ENCODE peak calls at places on chromosomes 3 and 15, in four cellular contexts. S is sigmoid colon, C is upper lobe of left lung, J is K562. N is an unnamed sample.

GRCh38 chr3:157094751-157095480 is 65.0 kb downstream of the CCNL1 start:
- DNase-seq in S (no peak), C (no peak), J (no peak), N (no peak)

GRCh38 chr3:124964432-124964831 is 29.9 kb upstream of the MUC13 start:
- DNase-seq in S (no peak), C (no peak), J (no peak), N (no peak)

GRCh38 chr3:184389384-184389783 is 9.5 kb downstream of the CHRD start:
- DNase-seq in S (no peak), C (no peak), J (no peak), N (no peak)

GRCh38 chr3:1531981-1532380 is 439.2 kb downstream of the CNTN6 start:
- DNase-seq in S (no peak), C (no peak), J (no peak), N (no peak)

GRCh38 chr3:9833078-9833477 is 10.7 kb downstream of the RPUSD3 start:
- DNase-seq in S (no peak), C (no peak), J (no peak), N (no peak)

GRCh38 chr3:171954644-171955365 is 84.6 kb upstream of the FNDC3B start:
- DNase-seq in S (no peak), C (no peak), J (no peak), N (no peak)

GRCh38 chr3:126293370-126294082 is 63.7 kb downstream of the KLF15 start:
- DNase-seq in S (peak; percentile 60), C (peak; percentile 90), J (no peak), N (no peak)

GRCh38 chr3:156721687-156722086 is 47.3 kb downstream of the TIPARP start:
- DNase-seq in S (no peak), C (no peak), J (no peak), N (no peak)

GRCh38 chr3:125207949-125208568 is 4.5 kb downstream of the SLC12A8 start:
- DNase-seq in S (no peak), C (no peak), J (no peak), N (no peak)

GRCh38 chr15:68518785-68519430 is 59.9 kb upstream of the CORO2B start:
- DNase-seq in S (no peak), C (no peak), J (no peak), N (peak; percentile 34)

GRCh38 chr3:108119398-108120109 is 28.7 kb upstream of the CD47 start:
- DNase-seq in S (no peak), C (no peak), J (no peak), N (no peak)

GRCh38 chr15:37046876-37047614 is 53.3 kb downstream of the MEIS2 start:
- DNase-seq in S (no peak), C (no peak), J (no peak), N (no peak)

GRCh38 chr3:49641921-49642707 is 32.0 kb upstream of the APEH start:
- DNase-seq in S (no peak), C (no peak), J (no peak), N (peak; percentile 63)

GRCh38 chr3:124202754-124203153 is 210.8 kb upstream of the ROPN1 start:
- DNase-seq in S (peak; percentile 82), C (no peak), J (no peak), N (no peak)

GRCh38 chr3:71360694-71361093 is 222.8 kb downstream of the FOXP1 start:
- DNase-seq in S (no peak), C (no peak), J (no peak), N (no peak)

GRCh38 chr15:99683000-99683670 is 50.1 kb downstream of the LYSMD4 start:
- DNase-seq in S (no peak), C (no peak), J (no peak), N (no peak)

GRCh38 chr3:189324538-189325138 is 152.9 kb downstream of the TPRG1 start:
- DNase-seq in S (no peak), C (peak; percentile 81), J (no peak), N (peak; percentile 80)

GRCh38 chr15:89917442-89918085 is 4.8 kb upstream of the ARPIN start:
- DNase-seq in S (no peak), C (peak; percentile 59), J (no peak), N (no peak)
- TF ChIP-seq POLR2AphosphoS5 in S (no peak), C (no peak), J (no peak), N (no peak)

GRCh38 chr3:16500911-16501310 is 12.6 kb downstream of the RFTN1 start:
- DNase-seq in S (no peak), C (no peak), J (no peak), N (no peak)
- TF ChIP-seq POLR2AphosphoS5 in S (no peak), C (no peak), J (no peak), N (no peak)

DNA sequence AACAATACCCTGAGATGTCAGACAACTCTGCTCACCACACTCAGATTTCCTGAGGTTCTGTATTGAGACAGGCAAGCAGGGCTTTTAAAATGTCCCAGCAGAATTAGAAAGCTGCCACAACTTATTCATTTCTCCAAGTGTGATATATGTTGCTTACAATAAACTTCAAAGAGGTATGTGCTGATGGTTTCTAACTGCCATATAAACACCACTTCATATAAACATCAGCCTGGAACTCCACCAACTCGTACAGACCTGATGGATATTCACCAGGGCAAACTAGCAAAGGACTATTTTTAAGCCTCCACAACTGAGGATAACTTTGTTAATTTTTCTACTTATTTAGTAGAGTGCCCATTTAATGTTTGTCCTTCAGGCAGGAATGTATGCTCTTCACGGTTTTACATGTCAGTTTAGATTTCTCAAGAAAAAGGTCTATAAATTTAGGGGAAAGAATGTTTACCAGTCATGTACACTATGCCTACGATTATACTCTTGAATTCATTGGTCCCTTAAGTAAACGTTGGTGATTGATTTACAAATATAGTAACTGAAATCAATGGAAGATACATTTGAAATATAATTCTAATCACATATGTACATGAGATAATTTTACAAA is 109.6 kb upstream of the ABI3BP start:
- DNase-seq in S (no peak), C (no peak), J (no peak), N (no peak)
- TF ChIP-seq POLR2AphosphoS5 in S (peak; percentile 95), C (no peak), J (no peak), N (no peak)

GRCh38 chr3:61927332-61927731 is 366.0 kb downstream of the PTPRG start:
- DNase-seq in S (peak; percentile 93), C (no peak), J (no peak), N (no peak)
- TF ChIP-seq POLR2AphosphoS5 in S (peak; percentile 61), C (no peak), J (no peak), N (no peak)

DNA sequence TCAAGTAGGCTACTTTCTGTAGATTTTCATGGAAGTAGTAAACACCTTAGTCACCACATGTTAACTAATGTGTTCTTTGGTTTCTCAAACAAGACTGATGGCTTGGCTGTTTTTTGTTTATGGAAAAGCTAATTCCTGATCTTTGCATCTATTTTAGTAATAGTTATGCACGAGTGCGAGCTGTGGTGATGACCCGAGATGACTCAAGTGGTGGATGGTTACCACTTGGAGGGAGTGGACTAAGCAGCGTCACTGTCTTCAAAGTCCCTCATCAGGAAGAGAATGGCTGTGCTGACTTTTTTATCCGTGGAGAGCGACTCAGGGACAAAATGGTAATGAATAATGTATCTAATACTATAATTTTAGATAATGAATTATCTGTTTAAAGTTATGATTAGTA is 46.6 kb downstream of the SPRED1 start:
- DNase-seq in S (no peak), C (no peak), J (no peak), N (no peak)
- TF ChIP-seq POLR2AphosphoS5 in S (peak; percentile 2), C (no peak), J (no peak), N (no peak)

GRCh38 chr15:31306036-31306425 is 20.6 kb upstream of the KLF13 start:
- DNase-seq in S (peak; percentile 45), C (no peak), J (no peak), N (no peak)

GRCh38 chr15:31304074-31304648 is 22.5 kb upstream of the KLF13 start:
- DNase-seq in S (peak; percentile 60), C (no peak), J (no peak), N (peak; percentile 72)

GRCh38 chr15:31303434-31304073 is 23.1 kb upstream of the KLF13 start:
- DNase-seq in S (peak; percentile 72), C (peak; percentile 62), J (peak; percentile 72), N (peak; percentile 77)

GRCh38 chr15:31305375-31305774 is 21.3 kb upstream of the KLF13 start:
- DNase-seq in S (no peak), C (no peak), J (no peak), N (no peak)

GRCh38 chr15:31304736-31305365 is 21.8 kb upstream of the KLF13 start:
- DNase-seq in S (peak; percentile 47), C (no peak), J (no peak), N (no peak)
- TF ChIP-seq POLR2AphosphoS5 in S (no peak), C (no peak), J (no peak), N (no peak)

N was measured in spleen.